ENCODE peak calls at places on chromosomes 1 and 21, in five cellular contexts. One of them, this sample, is unnamed.

GRCh38 chr21:34994646-34995631 is 54.2 kb downstream of the RUNX1 start:
- DNase-seq in ACHN: no peak
- DNase-seq in right cardiac atrium: peak
- DNase-seq in NCI-H1417: no peak
- DNase-seq in stomach: no peak
- DNase-seq in this sample: no peak

GRCh38 chr1:79847715-79848114 is 841.2 kb upstream of the ADGRL4 start:
- DNase-seq in ACHN: no peak
- DNase-seq in right cardiac atrium: peak
- DNase-seq in NCI-H1417: peak
- DNase-seq in stomach: no peak
- DNase-seq in this sample: no peak

GRCh38 chr21:36504067-36505058 is 24.4 kb upstream of the CLDN14 start:
- DNase-seq in ACHN: peak
- DNase-seq in right cardiac atrium: no peak
- DNase-seq in NCI-H1417: peak
- DNase-seq in stomach: no peak
- DNase-seq in this sample: no peak

GRCh38 chr1:204880906-204881305 is 10.2 kb downstream of the NFASC start:
- DNase-seq in ACHN: no peak
- DNase-seq in right cardiac atrium: no peak
- DNase-seq in NCI-H1417: no peak
- DNase-seq in stomach: no peak
- DNase-seq in this sample: no peak

GRCh38 chr1:119341372-119341947 is 27.1 kb upstream of the HAO2 start:
- DNase-seq in ACHN: no peak
- DNase-seq in right cardiac atrium: no peak
- DNase-seq in NCI-H1417: peak
- DNase-seq in stomach: no peak
- DNase-seq in this sample: no peak

GRCh38 chr1:60705026-60705425 is 377.3 kb upstream of the NFIA start:
- DNase-seq in ACHN: no peak
- DNase-seq in right cardiac atrium: no peak
- DNase-seq in NCI-H1417: no peak
- DNase-seq in stomach: no peak
- DNase-seq in this sample: no peak

GRCh38 chr1:24503003-24503751 is 541 bp downstream of the RCAN3 start:
- DNase-seq in ACHN: no peak
- DNase-seq in right cardiac atrium: no peak
- DNase-seq in NCI-H1417: peak
- DNase-seq in stomach: no peak
- DNase-seq in this sample: no peak

GRCh38 chr21:34952701-34953100 is 96.4 kb downstream of the RUNX1 start:
- DNase-seq in ACHN: peak
- DNase-seq in right cardiac atrium: no peak
- DNase-seq in NCI-H1417: peak
- DNase-seq in stomach: no peak
- DNase-seq in this sample: no peak

GRCh38 chr21:35303085-35303484 is 254.0 kb upstream of the RUNX1 start:
- DNase-seq in ACHN: peak
- DNase-seq in right cardiac atrium: no peak
- DNase-seq in NCI-H1417: no peak
- DNase-seq in stomach: no peak
- DNase-seq in this sample: no peak

GRCh38 chr1:175750366-175751111 is 7.1 kb upstream of the TNR start:
- DNase-seq in ACHN: no peak
- DNase-seq in right cardiac atrium: no peak
- DNase-seq in NCI-H1417: no peak
- DNase-seq in stomach: no peak
- DNase-seq in this sample: no peak

GRCh38 chr1:44640178-44640865 is 34.0 kb downstream of the TMEM53 start:
- DNase-seq in ACHN: no peak
- DNase-seq in right cardiac atrium: no peak
- DNase-seq in NCI-H1417: peak
- DNase-seq in stomach: no peak
- DNase-seq in this sample: no peak

GRCh38 chr21:38311765-38312164 is 55.0 kb downstream of the KCNJ15 start:
- DNase-seq in ACHN: peak
- DNase-seq in right cardiac atrium: no peak
- DNase-seq in NCI-H1417: no peak
- DNase-seq in stomach: no peak
- DNase-seq in this sample: no peak

This sample was measured in nucleus accumbens.